ENCODE peak calls at places on chromosomes 1 and 21, in six cellular contexts. M is ovary, S is adipocyte, H is H1, Y is stomach, T is iPS DF 6.9. Z is an unnamed sample.

GRCh38 chr1:39268112-39268581 is 63.7 kb downstream of the MACF1 start:
- DNase-seq in M (no peak), S (peak; percentile 93), H (no peak), Y (no peak), T (no peak), Z (peak; percentile 56)

GRCh38 chr1:82284213-82284612 is 483.5 kb downstream of the ADGRL2 start:
- DNase-seq in M (no peak), S (peak; percentile 61), H (no peak), Y (no peak), T (no peak), Z (no peak)

GRCh38 chr1:2529776-2530500 is at the start of gene HES5:
- DNase-seq in M (no peak), S (peak; percentile 60), H (no peak), Y (peak; percentile 51), T (no peak), Z (no peak)

GRCh38 chr21:45254557-45254930 is 33.2 kb downstream of the POFUT2 start:
- DNase-seq in M (no peak), S (no peak), H (no peak), Y (no peak), T (no peak), Z (no peak)

GRCh38 chr1:80731241-80731894 is 1069.4 kb upstream of the ADGRL2 start:
- DNase-seq in M (no peak), S (no peak), H (no peak), Y (peak; percentile 88), T (no peak), Z (no peak)

GRCh38 chr1:41848216-41848952 is 70.3 kb downstream of the HIVEP3 start:
- DNase-seq in M (no peak), S (no peak), H (no peak), Y (no peak), T (no peak), Z (no peak)

GRCh38 chr1:244158039-244158438 is 107.0 kb downstream of the ZBTB18 start:
- DNase-seq in M (no peak), S (no peak), H (no peak), Y (no peak), T (no peak), Z (no peak)

GRCh38 chr1:200625381-200625824 is 4.9 kb upstream of the KIF14 start:
- DNase-seq in M (no peak), S (peak; percentile 17), H (no peak), Y (no peak), T (no peak), Z (no peak)

GRCh38 chr21:45854702-45855247 is 126.8 kb upstream of the COL6A1 start:
- DNase-seq in M (no peak), S (no peak), H (no peak), Y (peak; percentile 10), T (no peak), Z (no peak)

GRCh38 chr1:151157067-151157531 is 650 bp downstream of the TNFAIP8L2 start:
- DNase-seq in M (no peak), S (no peak), H (no peak), Y (no peak), T (no peak), Z (no peak)

GRCh38 chr1:58773406-58773840 is 10.4 kb downstream of the JUN start:
- DNase-seq in M (no peak), S (peak; percentile 60), H (no peak), Y (peak; percentile 76), T (no peak), Z (peak; percentile 47)

GRCh38 chr1:76576876-76577817 is 290.1 kb upstream of the ST6GALNAC5 start:
- DNase-seq in M (no peak), S (no peak), H (no peak), Y (no peak), T (no peak), Z (no peak)

GRCh38 chr1:234709473-234710279 is 99.7 kb upstream of the IRF2BP2 start:
- DNase-seq in M (no peak), S (no peak), H (no peak), Y (no peak), T (no peak), Z (peak; percentile 82)

GRCh38 chr1:193042766-193043691 is 16.1 kb downstream of the UCHL5 start:
- DNase-seq in M (no peak), S (no peak), H (no peak), Y (no peak), T (no peak), Z (no peak)

GRCh38 chr1:20336105-20336605 is 45.5 kb downstream of the VWA5B1 start:
- DNase-seq in M (no peak), S (no peak), H (no peak), Y (no peak), T (no peak), Z (no peak)

GRCh38 chr1:22250724-22251123 is 107.8 kb upstream of the WNT4 start:
- DNase-seq in M (no peak), S (peak; percentile 7), H (peak; percentile 49), Y (no peak), T (no peak), Z (no peak)

GRCh38 chr1:85940621-85941306 is 215.8 kb downstream of the COL24A1 start:
- DNase-seq in M (no peak), S (peak; percentile 82), H (no peak), Y (no peak), T (no peak), Z (no peak)

GRCh38 chr21:20856926-20857325 is 141.3 kb upstream of the NCAM2 start:
- DNase-seq in M (no peak), S (no peak), H (no peak), Y (no peak), T (no peak), Z (no peak)

GRCh38 chr21:26169061-26169610 is 1.4 kb downstream of the APP start:
- DNase-seq in M (no peak), S (peak; percentile 82), H (no peak), Y (peak; percentile 51), T (no peak), Z (peak; percentile 39)

GRCh38 chr1:209267968-209268367 is 315.5 kb upstream of the CAMK1G start:
- DNase-seq in M (no peak), S (no peak), H (no peak), Y (no peak), T (no peak), Z (no peak)

GRCh38 chr1:92029241-92029922 is 403 bp upstream of the EPHX4 start:
- DNase-seq in M (no peak), S (no peak), H (no peak), Y (no peak), T (no peak), Z (no peak)

GRCh38 chr1:12811409-12811784 is 19.8 kb downstream of the PRAMEF11 start:
- DNase-seq in M (no peak), S (no peak), H (no peak), Y (no peak), T (no peak), Z (no peak)

GRCh38 chr1:41360074-41361027 is 883 bp upstream of the FOXO6 start:
- DNase-seq in M (no peak), S (no peak), H (no peak), Y (no peak), T (no peak), Z (no peak)

GRCh38 chr1:10791117-10791951 is 5.1 kb downstream of the CASZ1 start:
- DNase-seq in M (no peak), S (no peak), H (no peak), Y (no peak), T (no peak), Z (no peak)

GRCh38 chr1:228408041-228408868 is 1.6 kb upstream of the TRIM11 start:
- DNase-seq in M (no peak), S (no peak), H (no peak), Y (no peak), T (no peak), Z (no peak)
- H3K4me3 ChIP-seq in M (no peak overlapping the region), S (peak overlapping the region; percentile 89), H (peak overlapping the region; percentile 69), Y (no peak overlapping the region), T (no peak overlapping the region), Z (no peak overlapping the region)

GRCh38 chr1:53931523-53931922 is 14.0 kb downstream of the IFT25 start:
- DNase-seq in M (no peak), S (no peak), H (no peak), Y (no peak), T (no peak), Z (no peak)
- H3K36me3 ChIP-seq in M (no peaks in the 10 kb centered on the region), S (peaks cover 32% of the 10 kb centered on the region), H (no peaks in the 10 kb centered on the region), Y (peaks cover 34% of the 10 kb centered on the region), T (no peaks in the 10 kb centered on the region), Z (peaks cover 8% of the 10 kb centered on the region)

DNA sequence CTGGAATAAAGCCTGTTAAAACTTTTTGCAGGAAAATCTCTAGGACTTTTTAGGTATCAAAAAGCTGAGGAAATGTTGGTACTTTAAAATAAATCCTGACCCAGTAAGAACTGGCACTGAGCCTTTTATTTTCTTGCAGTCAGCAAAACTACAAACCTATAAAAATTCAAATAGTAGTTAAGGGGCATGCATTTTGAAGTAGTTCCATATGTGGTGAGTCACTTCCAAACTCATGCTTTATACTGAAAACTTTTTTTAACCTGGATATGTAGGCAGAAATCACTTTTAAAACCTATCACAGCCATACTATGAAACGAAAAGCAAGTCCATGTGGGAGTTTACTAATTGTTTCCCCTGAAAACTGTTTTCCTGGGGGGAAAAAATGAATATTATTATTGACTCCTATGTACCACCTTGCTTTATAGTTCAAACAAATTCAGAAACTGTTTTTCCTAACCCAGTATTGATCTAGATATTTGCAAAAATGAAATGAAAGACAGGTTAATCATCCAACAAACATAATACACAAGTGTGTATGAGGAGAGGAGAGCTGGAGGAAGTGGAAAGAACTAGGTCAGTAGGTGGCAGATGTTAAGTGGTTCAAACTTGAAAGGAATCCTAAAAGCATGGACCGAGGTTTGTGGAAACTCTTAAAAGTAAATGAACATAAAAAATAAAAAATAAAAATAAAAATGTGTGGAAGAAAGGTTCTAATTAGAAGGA is 30.5 kb downstream of the NRIP1 start:
- DNase-seq in M (no peak), S (peak; percentile 76), H (no peak), Y (no peak), T (no peak), Z (no peak)
- H3K4me3 ChIP-seq in M (no peak overlapping the region), S (no peak overlapping the region), H (no peak overlapping the region), Y (no peak overlapping the region), T (no peak overlapping the region), Z (no peak overlapping the region)

DNA sequence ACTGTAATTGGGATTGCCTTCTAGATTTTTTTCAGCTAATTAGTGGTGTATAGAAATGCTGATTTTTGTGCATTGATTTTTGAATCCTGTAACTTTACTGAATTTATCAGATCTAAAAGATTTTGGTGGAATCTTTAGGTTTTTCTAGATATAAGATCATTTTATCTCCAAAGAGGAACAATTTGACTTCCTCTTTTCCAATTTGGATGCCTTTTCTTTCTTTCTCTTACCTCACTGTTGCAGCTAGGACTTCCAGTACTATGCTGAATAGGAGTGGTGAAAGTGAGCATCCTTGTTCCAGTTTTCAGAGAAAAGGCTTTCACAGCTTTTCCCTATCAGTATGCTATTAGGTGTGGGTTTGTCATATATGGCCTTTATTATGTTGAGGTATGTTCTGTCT is 53.6 kb downstream of the TESK2 start:
- DNase-seq in M (no peak), S (no peak), H (no peak), Y (no peak), T (no peak), Z (no peak)
- H3K36me3 ChIP-seq in M (no peaks in the 10 kb centered on the region), S (no peaks in the 10 kb centered on the region), H (no peaks in the 10 kb centered on the region), Y (no peaks in the 10 kb centered on the region), T (no peaks in the 10 kb centered on the region), Z (no peaks in the 10 kb centered on the region)

Z was measured in lung.